ENCODE peak calls at places on chromosome 7, in nine cellular contexts. One of them, this sample, is unnamed.

GRCh38 chr7:33089142-33089541 is 20.1 kb downstream of the RP9 start:
- DNase-seq in HepG2: no peak
- DNase-seq in GM12878: no peak
- DNase-seq in A549: no peak
- DNase-seq in K562: no peak
- DNase-seq in endothelial cell of umbilical vein: no peak
- DNase-seq in SK-N-SH: no peak
- DNase-seq in HCT116: no peak
- DNase-seq in H1: no peak
- DNase-seq in this sample: peak

GRCh38 chr7:5077740-5078139 is 32.1 kb downstream of the RBAK start:
- DNase-seq in H1: no peak
- DNase-seq in K562: no peak
- DNase-seq in HCT116: no peak
- DNase-seq in GM12878: no peak
- DNase-seq in SK-N-SH: peak
- DNase-seq in HepG2: no peak
- DNase-seq in endothelial cell of umbilical vein: peak
- DNase-seq in A549: no peak
- DNase-seq in this sample: no peak

GRCh38 chr7:27952393-27953290 is 212.7 kb downstream of the TAX1BP1 start:
- DNase-seq in SK-N-SH: no peak
- DNase-seq in endothelial cell of umbilical vein: no peak
- DNase-seq in GM12878: no peak
- DNase-seq in HepG2: no peak
- DNase-seq in HCT116: no peak
- DNase-seq in K562: no peak
- DNase-seq in H1: no peak
- DNase-seq in A549: no peak
- DNase-seq in this sample: no peak

GRCh38 chr7:17299477-17299991 is 1.1 kb downstream of the AHR start:
- DNase-seq in endothelial cell of umbilical vein: peak
- DNase-seq in H1: no peak
- DNase-seq in SK-N-SH: no peak
- DNase-seq in HepG2: no peak
- DNase-seq in GM12878: no peak
- DNase-seq in K562: no peak
- DNase-seq in A549: no peak
- DNase-seq in HCT116: no peak
- DNase-seq in this sample: peak

GRCh38 chr7:73774923-73775322 is 4.9 kb upstream of the CLDN3 start:
- DNase-seq in SK-N-SH: no peak
- DNase-seq in K562: peak
- DNase-seq in HepG2: no peak
- DNase-seq in endothelial cell of umbilical vein: no peak
- DNase-seq in HCT116: no peak
- DNase-seq in A549: no peak
- DNase-seq in GM12878: no peak
- DNase-seq in H1: no peak
- DNase-seq in this sample: peak

GRCh38 chr7:124390301-124390700 is 357.4 kb upstream of the TMEM229A start:
- DNase-seq in HepG2: no peak
- DNase-seq in GM12878: no peak
- DNase-seq in A549: no peak
- DNase-seq in K562: no peak
- DNase-seq in endothelial cell of umbilical vein: no peak
- DNase-seq in HCT116: no peak
- DNase-seq in SK-N-SH: no peak
- DNase-seq in H1: no peak
- DNase-seq in this sample: no peak

GRCh38 chr7:143462045-143462444 is 15.6 kb upstream of the TAS2R41 start:
- DNase-seq in HCT116: no peak
- DNase-seq in HepG2: no peak
- DNase-seq in H1: no peak
- DNase-seq in endothelial cell of umbilical vein: no peak
- DNase-seq in K562: no peak
- DNase-seq in SK-N-SH: no peak
- DNase-seq in GM12878: no peak
- DNase-seq in A549: no peak
- DNase-seq in this sample: no peak

GRCh38 chr7:29401827-29402226 is 161.8 kb upstream of the PRR15 start:
- DNase-seq in K562: no peak
- DNase-seq in endothelial cell of umbilical vein: no peak
- DNase-seq in SK-N-SH: no peak
- DNase-seq in A549: no peak
- DNase-seq in GM12878: no peak
- DNase-seq in HepG2: no peak
- DNase-seq in H1: no peak
- DNase-seq in HCT116: no peak
- DNase-seq in this sample: no peak

GRCh38 chr7:34096135-34096775 is 190.9 kb downstream of the BMPER start:
- DNase-seq in H1: no peak
- DNase-seq in A549: no peak
- DNase-seq in K562: no peak
- DNase-seq in GM12878: no peak
- DNase-seq in HepG2: no peak
- DNase-seq in HCT116: no peak
- DNase-seq in SK-N-SH: no peak
- DNase-seq in endothelial cell of umbilical vein: no peak
- DNase-seq in this sample: peak

GRCh38 chr7:112723416-112723815 is 66.8 kb downstream of the TMEM168 start:
- DNase-seq in SK-N-SH: no peak
- DNase-seq in GM12878: no peak
- DNase-seq in HepG2: no peak
- DNase-seq in K562: no peak
- DNase-seq in endothelial cell of umbilical vein: no peak
- DNase-seq in A549: no peak
- DNase-seq in HCT116: no peak
- DNase-seq in H1: no peak
- DNase-seq in this sample: no peak

DNA sequence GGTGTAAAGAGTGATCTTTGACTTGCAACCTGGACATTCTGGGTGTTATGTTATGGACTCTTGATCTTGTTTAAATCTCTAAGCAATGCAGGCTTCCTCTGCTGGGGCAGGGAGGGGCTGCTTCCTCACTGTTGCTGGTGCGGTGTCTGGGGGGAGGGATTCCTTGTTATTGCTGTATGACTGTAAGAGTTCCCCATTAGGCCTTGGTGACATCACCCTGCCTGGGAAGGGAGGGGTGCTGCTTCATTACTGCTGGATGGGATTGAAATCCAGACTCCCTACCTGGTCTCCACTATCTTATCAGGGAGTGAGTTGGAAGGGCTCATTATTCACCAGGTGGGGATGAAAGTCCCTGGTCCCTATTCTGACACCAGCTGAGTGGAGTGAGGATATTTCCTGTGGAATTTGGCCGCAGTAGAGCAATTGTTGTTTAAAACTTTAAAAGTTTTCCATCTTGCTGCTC is 8.8 kb downstream of the OGDH start:
- DNase-seq in K562: peak
- DNase-seq in GM12878: no peak
- DNase-seq in HepG2: peak
- DNase-seq in A549: no peak
- DNase-seq in SK-N-SH: no peak
- DNase-seq in endothelial cell of umbilical vein: peak
- DNase-seq in H1: no peak
- DNase-seq in HCT116: no peak
- DNase-seq in this sample: peak
- TF ChIP-seq MAX in K562: no peak
- TF ChIP-seq MAX in GM12878: no peak
- TF ChIP-seq MAX in HepG2: no peak
- TF ChIP-seq MAX in A549: no peak
- TF ChIP-seq MAX in SK-N-SH: no peak
- TF ChIP-seq MAX in endothelial cell of umbilical vein: no peak
- TF ChIP-seq MAX in H1: no peak
- TF ChIP-seq MAX in HCT116: no peak
- TF ChIP-seq MAX in this sample: no peak

DNA sequence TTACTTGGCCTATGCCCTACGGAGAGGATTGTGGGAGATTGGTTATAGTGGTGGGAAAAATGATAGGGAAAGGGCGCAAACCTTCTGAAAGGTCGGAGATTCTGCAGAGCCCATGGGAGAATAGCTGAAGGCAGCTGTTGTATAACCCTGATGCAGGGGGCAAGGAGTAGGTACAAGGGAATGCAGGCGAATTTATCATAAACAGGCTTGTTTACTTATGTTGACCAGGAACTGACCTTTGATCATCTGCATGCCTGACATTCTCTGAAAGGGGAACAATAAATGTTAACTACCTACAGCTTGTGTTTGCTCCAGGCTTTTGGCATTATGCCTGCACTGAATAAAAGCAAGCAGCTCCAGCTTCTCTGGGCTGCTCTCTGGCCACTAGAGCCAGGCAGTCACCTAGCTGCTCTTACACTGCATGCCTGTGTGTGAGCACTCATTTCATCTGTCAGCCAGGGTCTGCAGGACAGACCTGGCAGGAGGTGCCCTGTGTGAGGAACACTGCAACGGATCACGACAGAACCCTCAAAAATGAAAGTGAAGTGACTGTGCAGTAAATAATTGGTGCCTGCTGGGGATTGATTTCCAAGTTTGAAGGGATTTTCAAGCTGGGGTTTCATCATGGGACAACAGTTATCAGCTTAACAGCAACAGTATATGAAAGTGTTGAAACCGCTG is 31.1 kb upstream of the ABCA13 start:
- DNase-seq in K562: no peak
- DNase-seq in H1: no peak
- DNase-seq in SK-N-SH: no peak
- DNase-seq in GM12878: no peak
- DNase-seq in A549: no peak
- DNase-seq in HCT116: no peak
- DNase-seq in endothelial cell of umbilical vein: peak
- DNase-seq in HepG2: peak
- DNase-seq in this sample: no peak
- H3K4me3 ChIP-seq in K562: no peak
- H3K4me3 ChIP-seq in H1: no peak
- H3K4me3 ChIP-seq in SK-N-SH: no peak
- H3K4me3 ChIP-seq in GM12878: no peak
- H3K4me3 ChIP-seq in A549: no peak
- H3K4me3 ChIP-seq in HCT116: no peak
- H3K4me3 ChIP-seq in endothelial cell of umbilical vein: no peak
- H3K4me3 ChIP-seq in HepG2: peak
- H3K4me3 ChIP-seq in this sample: no peak

GRCh38 chr7:148079681-148080080 is 510.9 kb upstream of the C7orf33 start:
- DNase-seq in HCT116: no peak
- DNase-seq in H1: no peak
- DNase-seq in HepG2: no peak
- DNase-seq in endothelial cell of umbilical vein: no peak
- DNase-seq in GM12878: no peak
- DNase-seq in K562: no peak
- DNase-seq in A549: no peak
- DNase-seq in SK-N-SH: no peak
- DNase-seq in this sample: no peak

GRCh38 chr7:148079206-148079605 is 511.4 kb upstream of the C7orf33 start:
- DNase-seq in GM12878: no peak
- DNase-seq in A549: no peak
- DNase-seq in endothelial cell of umbilical vein: no peak
- DNase-seq in HepG2: no peak
- DNase-seq in SK-N-SH: no peak
- DNase-seq in HCT116: no peak
- DNase-seq in K562: no peak
- DNase-seq in H1: no peak
- DNase-seq in this sample: no peak

DNA sequence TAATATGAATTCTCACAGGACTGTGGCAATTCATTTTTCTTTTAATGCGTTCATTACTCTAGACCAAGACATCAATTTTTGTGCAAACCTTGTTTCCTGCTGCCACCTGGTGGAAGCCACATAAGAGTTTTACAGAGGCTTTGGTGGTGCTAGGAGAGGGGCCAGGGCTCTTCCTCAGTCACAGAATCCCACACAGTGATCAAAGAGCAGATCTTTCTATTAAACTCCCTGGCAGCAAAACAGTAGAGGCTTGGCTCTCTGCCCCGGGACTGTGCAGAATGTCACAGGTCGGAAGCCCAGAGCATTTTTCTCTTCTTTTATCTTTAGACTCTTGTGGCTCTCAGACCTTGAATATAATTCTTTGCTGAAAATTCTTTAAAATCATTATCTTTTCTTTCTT is 506.4 kb upstream of the C7orf33 start:
- DNase-seq in H1: peak
- DNase-seq in endothelial cell of umbilical vein: no peak
- DNase-seq in HCT116: peak
- DNase-seq in A549: no peak
- DNase-seq in SK-N-SH: peak
- DNase-seq in GM12878: no peak
- DNase-seq in K562: peak
- DNase-seq in HepG2: peak
- DNase-seq in this sample: peak
- TF ChIP-seq MAX in H1: no peak
- TF ChIP-seq MAX in endothelial cell of umbilical vein: no peak
- TF ChIP-seq MAX in HCT116: no peak
- TF ChIP-seq MAX in A549: no peak
- TF ChIP-seq MAX in SK-N-SH: no peak
- TF ChIP-seq MAX in GM12878: no peak
- TF ChIP-seq MAX in K562: no peak
- TF ChIP-seq MAX in HepG2: no peak
- TF ChIP-seq MAX in this sample: no peak

GRCh38 chr7:157874208-157874816 is 537.5 kb downstream of the DNAJB6 start:
- DNase-seq in endothelial cell of umbilical vein: no peak
- DNase-seq in GM12878: no peak
- DNase-seq in HCT116: no peak
- DNase-seq in H1: no peak
- DNase-seq in SK-N-SH: no peak
- DNase-seq in K562: no peak
- DNase-seq in A549: no peak
- DNase-seq in HepG2: no peak
- DNase-seq in this sample: no peak

GRCh38 chr7:157873664-157874063 is 536.9 kb downstream of the DNAJB6 start:
- DNase-seq in endothelial cell of umbilical vein: no peak
- DNase-seq in SK-N-SH: no peak
- DNase-seq in A549: no peak
- DNase-seq in HepG2: no peak
- DNase-seq in GM12878: no peak
- DNase-seq in K562: no peak
- DNase-seq in H1: no peak
- DNase-seq in HCT116: no peak
- DNase-seq in this sample: no peak

GRCh38 chr7:157875230-157876179 is 538.7 kb downstream of the DNAJB6 start:
- DNase-seq in SK-N-SH: peak
- DNase-seq in endothelial cell of umbilical vein: no peak
- DNase-seq in K562: peak
- DNase-seq in A549: peak
- DNase-seq in HepG2: no peak
- DNase-seq in H1: no peak
- DNase-seq in HCT116: peak
- DNase-seq in GM12878: no peak
- DNase-seq in this sample: peak

GRCh38 chr7:157873181-157873580 is 536.4 kb downstream of the DNAJB6 start:
- DNase-seq in GM12878: no peak
- DNase-seq in endothelial cell of umbilical vein: no peak
- DNase-seq in HCT116: no peak
- DNase-seq in H1: no peak
- DNase-seq in SK-N-SH: no peak
- DNase-seq in K562: no peak
- DNase-seq in HepG2: no peak
- DNase-seq in A549: no peak
- DNase-seq in this sample: no peak

DNA sequence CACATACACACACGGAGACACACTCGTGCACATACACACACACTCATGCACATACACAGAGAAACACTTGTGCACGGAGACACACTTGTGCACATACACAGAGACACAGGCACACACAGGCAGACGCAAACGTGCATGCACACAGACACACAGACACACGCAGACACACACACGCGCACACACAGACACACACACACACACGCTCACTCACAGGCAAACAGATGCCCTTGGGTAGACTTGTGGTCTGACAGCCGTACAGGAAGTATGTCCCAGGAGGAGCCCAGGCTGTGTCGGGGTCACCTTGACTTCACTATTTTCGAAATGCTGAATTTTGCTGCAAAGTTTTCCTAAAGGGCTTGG is 538.0 kb downstream of the DNAJB6 start:
- DNase-seq in GM12878: no peak
- DNase-seq in H1: no peak
- DNase-seq in HepG2: no peak
- DNase-seq in K562: no peak
- DNase-seq in SK-N-SH: no peak
- DNase-seq in endothelial cell of umbilical vein: no peak
- DNase-seq in A549: no peak
- DNase-seq in HCT116: no peak
- DNase-seq in this sample: no peak
- H3K4me3 ChIP-seq in GM12878: no peak
- H3K4me3 ChIP-seq in H1: no peak
- H3K4me3 ChIP-seq in HepG2: no peak
- H3K4me3 ChIP-seq in K562: no peak
- H3K4me3 ChIP-seq in SK-N-SH: no peak
- H3K4me3 ChIP-seq in endothelial cell of umbilical vein: no peak
- H3K4me3 ChIP-seq in A549: no peak
- H3K4me3 ChIP-seq in HCT116: peak
- H3K4me3 ChIP-seq in this sample: peak

This sample was measured in NB4.